ENCODE peak calls at places on chromosomes 7 and 10, in eight cellular contexts. R, U, P, O, A, M, J and Z are unnamed samples.

GRCh38 chr7:84949501-84949900 is 237.4 kb downstream of the SEMA3D start:
- DNase-seq in R (no peak), U (no peak), P (no peak), O (no peak), A (no peak), M (no peak), J (no peak), Z (no peak)

GRCh38 chr10:118712930-118713634 is 41.7 kb downstream of the CACUL1 start:
- DNase-seq in R (no peak), U (no peak), P (no peak), O (no peak), A (no peak), M (no peak), J (no peak), Z (no peak)

GRCh38 chr10:28241766-28242399 is 61.0 kb downstream of the MPP7 start:
- DNase-seq in R (peak), U (no peak), P (peak), O (no peak), A (peak), M (peak), J (no peak), Z (no peak)

GRCh38 chr10:31584789-31585406 is 265.9 kb downstream of the ZEB1 start:
- DNase-seq in R (no peak), U (no peak), P (no peak), O (no peak), A (no peak), M (no peak), J (no peak), Z (no peak)

GRCh38 chr7:48299580-48300169 is 128.4 kb downstream of the ABCA13 start:
- DNase-seq in R (peak), U (peak), P (peak), O (no peak), A (peak), M (peak), J (no peak), Z (peak)

GRCh38 chr7:100034871-100035510 is 14.6 kb upstream of the ZSCAN21 start:
- DNase-seq in R (peak), U (no peak), P (no peak), O (no peak), A (no peak), M (no peak), J (no peak), Z (no peak)

GRCh38 chr10:47024046-47024322 is 112.8 kb downstream of the PTPN20 start:
- DNase-seq in R (no peak), U (no peak), P (no peak), O (no peak), A (no peak), M (no peak), J (no peak), Z (no peak)

GRCh38 chr7:74180866-74181265 is 6.7 kb downstream of the EIF4H start:
- DNase-seq in R (no peak), U (no peak), P (no peak), O (no peak), A (no peak), M (no peak), J (no peak), Z (no peak)

GRCh38 chr7:130990178-130990832 is 256.3 kb upstream of the KLF14 start:
- DNase-seq in R (no peak), U (no peak), P (peak), O (no peak), A (peak), M (no peak), J (no peak), Z (no peak)

GRCh38 chr10:47348138-47348651 is at the start of gene RBP3:
- DNase-seq in R (no peak), U (no peak), P (no peak), O (peak), A (no peak), M (no peak), J (no peak), Z (no peak)

GRCh38 chr7:135993950-135994349 is 16.8 kb upstream of the MTPN start:
- DNase-seq in R (no peak), U (no peak), P (no peak), O (no peak), A (no peak), M (no peak), J (no peak), Z (no peak)

GRCh38 chr10:6033954-6034353 is 28.2 kb downstream of the IL2RA start:
- DNase-seq in R (peak), U (no peak), P (peak), O (no peak), A (no peak), M (no peak), J (no peak), Z (no peak)

GRCh38 chr10:72490951-72491350 is 134.9 kb downstream of the MICU1 start:
- DNase-seq in R (no peak), U (no peak), P (no peak), O (no peak), A (no peak), M (no peak), J (no peak), Z (no peak)

DNA sequence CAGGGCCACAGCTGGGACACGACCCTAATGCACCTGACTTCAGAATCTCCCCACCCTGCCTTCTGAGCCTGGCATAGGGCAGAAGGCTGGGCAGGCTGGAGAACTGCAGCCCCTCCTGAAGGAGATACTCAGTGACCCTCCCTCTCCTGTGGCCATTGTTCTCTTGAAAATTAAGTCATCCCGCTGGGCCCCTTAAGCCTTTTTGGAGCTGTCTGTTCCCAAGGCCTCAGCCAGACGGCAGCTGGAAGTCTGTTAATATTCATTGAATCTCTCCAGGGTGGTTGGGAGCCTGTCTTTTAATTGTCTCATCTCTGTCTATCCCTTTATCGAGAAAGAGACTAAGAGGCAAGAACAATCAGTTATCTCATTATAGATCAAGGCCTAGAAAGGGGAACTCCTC is 118.1 kb upstream of the PCBD1 start:
- DNase-seq in R (no peak), U (no peak), P (no peak), O (peak), A (no peak), M (peak), J (no peak), Z (no peak)
- H3K27ac ChIP-seq in R (no peak), U (no peak), P (no peak), O (no peak), A (no peak), M (no peak), J (no peak), Z (no peak)

GRCh38 chr7:156772725-156773124 is 120.3 kb downstream of the LMBR1 start:
- DNase-seq in R (no peak), U (no peak), P (no peak), O (no peak), A (no peak), M (no peak), J (no peak), Z (no peak)

GRCh38 chr7:156766666-156767065 is 126.1 kb downstream of the RNF32 start:
- DNase-seq in R (no peak), U (no peak), P (no peak), O (no peak), A (no peak), M (no peak), J (no peak), Z (no peak)

GRCh38 chr7:156765901-156766656 is 125.5 kb downstream of the RNF32 start:
- DNase-seq in R (no peak), U (no peak), P (no peak), O (no peak), A (no peak), M (no peak), J (no peak), Z (no peak)

GRCh38 chr7:156764766-156765165 is 124.2 kb downstream of the RNF32 start:
- DNase-seq in R (no peak), U (no peak), P (no peak), O (no peak), A (no peak), M (no peak), J (no peak), Z (no peak)

GRCh38 chr7:156768698-156769472 is 124.1 kb downstream of the LMBR1 start:
- DNase-seq in R (no peak), U (no peak), P (no peak), O (no peak), A (no peak), M (no peak), J (no peak), Z (no peak)
- H3K27ac ChIP-seq in R (no peak), U (no peak), P (no peak), O (no peak), A (no peak), M (no peak), J (no peak), Z (no peak)

GRCh38 chr7:133112976-133113375 is 31.1 kb upstream of the CHCHD3 start:
- DNase-seq in R (no peak), U (no peak), P (no peak), O (no peak), A (no peak), M (no peak), J (no peak), Z (no peak)

GRCh38 chr7:133109816-133110215 is 27.9 kb upstream of the CHCHD3 start:
- DNase-seq in R (no peak), U (no peak), P (no peak), O (no peak), A (no peak), M (no peak), J (no peak), Z (no peak)

GRCh38 chr7:133110312-133110711 is 28.4 kb upstream of the CHCHD3 start:
- DNase-seq in R (no peak), U (no peak), P (no peak), O (no peak), A (no peak), M (no peak), J (no peak), Z (no peak)

GRCh38 chr7:133114519-133114918 is 32.6 kb upstream of the CHCHD3 start:
- DNase-seq in R (no peak), U (no peak), P (no peak), O (no peak), A (no peak), M (no peak), J (no peak), Z (no peak)

DNA sequence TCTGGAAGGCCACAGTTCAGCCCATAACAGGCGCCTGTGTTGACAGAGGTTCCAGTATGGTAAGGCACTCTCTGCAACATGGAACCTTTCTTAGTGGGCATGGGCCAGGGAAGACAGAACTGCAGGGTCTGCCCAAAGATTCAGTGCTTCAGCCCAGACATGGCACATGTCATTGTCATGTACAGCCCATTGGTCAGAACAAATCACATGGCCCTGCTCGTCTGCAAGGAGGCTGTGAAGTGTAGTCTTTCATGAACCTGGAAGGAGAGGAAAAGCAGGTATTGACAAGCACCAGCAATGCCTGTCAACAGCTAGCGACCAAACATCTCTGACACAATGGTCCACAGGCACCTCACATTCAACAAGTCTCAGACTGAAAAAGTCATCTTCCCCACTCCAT is 30.4 kb upstream of the CHCHD3 start:
- DNase-seq in R (no peak), U (no peak), P (no peak), O (no peak), A (no peak), M (no peak), J (no peak), Z (no peak)
- H3K27ac ChIP-seq in R (no peak), U (no peak), P (no peak), O (no peak), A (no peak), M (no peak), J (no peak), Z (no peak)

GRCh38 chr7:28733035-28733434 is 225.1 kb downstream of the TRIL start:
- DNase-seq in R (no peak), U (no peak), P (no peak), O (no peak), A (no peak), M (no peak), J (no peak), Z (no peak)
- H3K27ac ChIP-seq in R (no peak), U (no peak), P (no peak), O (no peak), A (no peak), M (no peak), J (no peak), Z (peak)

DNA sequence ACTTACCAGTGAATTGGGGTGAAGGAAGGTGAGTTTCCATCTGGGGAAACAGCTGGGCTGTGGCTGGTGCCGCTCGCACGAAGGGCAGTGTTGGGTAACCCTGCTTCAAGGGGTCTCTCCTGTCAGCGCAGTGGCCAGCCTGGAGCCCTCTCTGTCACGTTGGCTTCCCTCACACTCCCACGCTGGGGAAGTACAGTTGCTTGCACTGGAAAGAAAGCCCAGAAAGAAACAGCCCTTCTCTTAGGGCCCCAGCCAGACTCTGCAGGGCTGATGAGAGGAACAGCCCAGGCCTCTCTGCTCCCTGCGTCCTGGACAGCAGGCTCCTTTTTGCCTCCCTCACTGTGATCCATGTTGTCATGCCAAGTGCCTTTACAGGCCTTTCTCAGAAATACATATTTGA is 40.3 kb upstream of the TRIM8 start:
- DNase-seq in R (no peak), U (no peak), P (no peak), O (peak), A (no peak), M (no peak), J (no peak), Z (no peak)
- H3K27ac ChIP-seq in R (peak), U (peak), P (no peak), O (no peak), A (no peak), M (no peak), J (peak), Z (no peak)

DNA sequence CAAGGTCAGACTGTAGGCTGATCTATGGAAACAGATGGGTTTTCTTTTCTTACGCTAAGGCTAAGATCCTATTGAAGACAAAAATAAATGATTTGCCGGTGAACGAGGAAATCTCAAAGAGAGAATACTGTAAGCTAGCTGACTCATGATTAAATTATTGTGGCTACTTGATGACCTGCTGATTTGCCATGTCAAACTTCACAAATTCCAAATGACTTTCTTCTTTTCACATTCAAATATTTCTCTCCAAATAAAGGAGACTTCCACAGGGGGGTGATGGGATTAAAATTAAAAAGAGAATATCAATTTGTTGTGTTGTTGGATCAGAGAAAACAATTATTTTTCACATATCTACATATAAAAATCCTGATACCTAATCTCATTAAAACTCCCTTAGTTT is 860.6 kb upstream of the ZWINT start:
- DNase-seq in R (no peak), U (no peak), P (no peak), O (no peak), A (no peak), M (no peak), J (no peak), Z (no peak)
- H3K27ac ChIP-seq in R (no peak), U (no peak), P (no peak), O (no peak), A (no peak), M (no peak), J (no peak), Z (no peak)